ENCODE peak calls at places on chromosomes 7 and 10, in nine cellular contexts. Q, B, W, T, A, C, V, N and M are unnamed samples.

GRCh38 chr10:16520900-16521299 is 779 bp downstream of the C1QL3 start:
- DNase-seq in N (no peak), B (no peak), V (no peak), Q (peak), A (no peak), C (no peak), T (no peak), W (no peak), M (no peak)

GRCh38 chr10:68175954-68176353 is 56.0 kb downstream of the ATOH7 start:
- DNase-seq in V (no peak), T (no peak), N (no peak), A (no peak), B (no peak), W (no peak), Q (no peak), C (no peak), M (no peak)

GRCh38 chr10:5506751-5507648 is 7.6 kb upstream of the CALML5 start:
- DNase-seq in N (no peak), A (no peak), T (peak), B (no peak), W (no peak), Q (no peak), C (no peak), V (no peak), M (no peak)

GRCh38 chr7:76343294-76343930 is 15.4 kb downstream of the YWHAG start:
- DNase-seq in C (no peak), A (no peak), V (no peak), Q (no peak), N (no peak), T (no peak), W (no peak), B (no peak), M (no peak)

GRCh38 chr10:72059843-72060822 is 28.2 kb downstream of the SPOCK2 start:
- DNase-seq in Q (no peak), W (no peak), B (no peak), A (no peak), N (no peak), T (no peak), V (no peak), C (no peak), M (no peak)

GRCh38 chr7:138142583-138143201 is 66.4 kb downstream of the AKR1D1 start:
- DNase-seq in N (no peak), W (no peak), A (no peak), V (no peak), Q (no peak), C (no peak), T (no peak), B (no peak), M (no peak)

GRCh38 chr7:29593458-29593857 is 29.8 kb downstream of the PRR15 start:
- DNase-seq in W (no peak), V (no peak), C (no peak), B (no peak), T (no peak), N (no peak), Q (no peak), A (no peak), M (no peak)

GRCh38 chr7:29479606-29480200 is 83.9 kb upstream of the PRR15 start:
- DNase-seq in V (peak), N (no peak), C (no peak), W (no peak), B (peak), A (no peak), Q (no peak), T (no peak), M (no peak)

GRCh38 chr7:22663319-22663718 is 63.7 kb upstream of the IL6 start:
- DNase-seq in A (no peak), Q (no peak), C (no peak), W (no peak), V (no peak), N (peak), B (no peak), T (no peak), M (peak)

GRCh38 chr7:46058424-46058823 is 137.4 kb upstream of the IGFBP3 start:
- DNase-seq in T (no peak), A (no peak), C (no peak), V (no peak), Q (no peak), N (peak), B (no peak), W (no peak), M (no peak)

DNA sequence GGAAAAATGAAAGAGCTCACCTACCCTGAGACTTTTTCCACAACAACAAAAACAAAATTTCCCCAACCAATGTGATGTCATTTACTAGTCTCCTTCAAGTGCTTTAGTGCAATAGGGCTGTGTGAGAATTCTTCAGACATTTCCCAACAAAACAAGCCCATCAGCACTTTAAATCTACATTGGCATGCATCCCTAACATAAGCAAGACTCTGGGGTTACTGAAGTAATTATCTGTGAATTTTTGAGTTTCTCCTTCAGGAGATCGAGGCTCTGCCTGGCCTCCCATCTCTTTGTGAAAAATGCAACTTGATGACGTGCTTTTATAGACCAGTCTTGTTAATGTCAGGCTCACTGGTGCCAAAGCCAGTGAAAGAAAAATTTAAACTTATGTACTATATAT is 255.6 kb downstream of the GFRA1 start:
- DNase-seq in W (no peak), B (no peak), A (no peak), C (no peak), V (no peak), N (no peak), Q (no peak), T (no peak), M (no peak)
- TF ChIP-seq CTCF in W (no peak), B (no peak), A (no peak), C (no peak), V (no peak), N (no peak), Q (no peak), T (no peak), M (no peak)

DNA sequence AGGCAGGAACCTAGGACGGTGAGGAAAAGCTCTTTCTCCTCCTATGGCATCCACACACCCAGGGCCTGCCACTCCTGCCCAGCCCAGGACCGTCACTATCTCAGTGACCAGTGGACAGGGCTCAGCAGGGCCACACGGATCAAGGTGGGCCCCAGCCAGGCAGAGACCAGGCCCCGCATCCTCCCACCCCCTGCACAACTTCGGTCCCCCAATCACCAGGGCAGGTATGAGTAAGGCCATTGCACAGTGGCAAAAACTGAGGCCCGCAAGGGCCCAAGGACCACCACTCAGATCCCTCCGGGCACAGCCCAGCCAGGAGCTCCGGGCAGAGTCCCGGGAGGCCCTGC is 30.3 kb downstream of the OAT start:
- DNase-seq in A (no peak), N (no peak), B (no peak), T (no peak), V (no peak), Q (no peak), W (no peak), C (no peak), M (no peak)
- H3K4me3 ChIP-seq in A (peak), N (no peak), B (no peak), T (peak), V (peak), Q (no peak), W (peak), C (peak), M (no peak)

DNA sequence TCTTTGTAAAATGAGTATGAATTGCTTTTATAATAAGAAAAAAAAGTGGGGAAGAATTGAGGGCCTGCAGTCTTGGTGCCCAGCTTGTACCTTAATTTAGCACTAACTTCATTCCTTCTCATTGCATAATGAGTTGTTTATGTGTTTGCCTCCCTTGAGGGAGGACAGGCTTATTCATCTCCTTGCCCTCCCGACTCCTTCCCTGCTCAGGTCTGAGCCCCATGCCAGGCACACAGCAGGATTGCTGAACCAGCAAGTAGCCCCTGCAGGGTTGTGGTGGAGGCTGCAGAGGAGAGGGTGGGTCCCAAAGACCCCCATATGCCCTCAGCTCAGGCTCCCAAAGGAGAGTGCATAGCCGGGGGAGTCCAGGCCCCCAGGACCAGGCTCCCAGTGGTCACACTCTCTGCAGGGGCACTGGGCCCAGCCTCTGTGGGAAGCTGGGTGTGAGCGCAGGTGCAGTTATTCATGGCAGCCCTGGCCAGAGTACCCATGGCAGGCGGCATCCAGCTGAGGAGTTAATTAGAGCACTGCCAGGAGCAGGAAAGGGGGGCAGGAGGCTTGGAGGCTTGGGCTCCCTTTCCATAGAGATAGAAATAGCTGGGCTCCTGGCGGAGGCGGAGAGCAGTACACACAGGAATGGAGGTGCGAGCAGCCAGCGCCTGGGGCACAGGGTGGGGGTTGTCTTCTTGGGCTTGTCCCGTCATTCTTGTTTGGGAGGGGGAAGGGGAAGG is 28.2 kb upstream of the GOLGA7B start:
- DNase-seq in B (no peak), V (no peak), W (no peak), Q (no peak), N (no peak), C (no peak), A (no peak), T (peak), M (no peak)
- TF ChIP-seq CTCF in B (no peak), V (no peak), W (no peak), Q (no peak), N (no peak), C (no peak), A (no peak), T (peak), M (no peak)

GRCh38 chr10:86335257-86335656 is 31.3 kb downstream of the GRID1 start:
- DNase-seq in N (no peak), B (no peak), W (no peak), Q (no peak), T (no peak), C (no peak), V (no peak), A (no peak), M (no peak)
- H3K4me3 ChIP-seq in N (no peak), B (no peak), W (no peak), Q (no peak), T (no peak), C (no peak), V (no peak), A (no peak), M (no peak)

DNA sequence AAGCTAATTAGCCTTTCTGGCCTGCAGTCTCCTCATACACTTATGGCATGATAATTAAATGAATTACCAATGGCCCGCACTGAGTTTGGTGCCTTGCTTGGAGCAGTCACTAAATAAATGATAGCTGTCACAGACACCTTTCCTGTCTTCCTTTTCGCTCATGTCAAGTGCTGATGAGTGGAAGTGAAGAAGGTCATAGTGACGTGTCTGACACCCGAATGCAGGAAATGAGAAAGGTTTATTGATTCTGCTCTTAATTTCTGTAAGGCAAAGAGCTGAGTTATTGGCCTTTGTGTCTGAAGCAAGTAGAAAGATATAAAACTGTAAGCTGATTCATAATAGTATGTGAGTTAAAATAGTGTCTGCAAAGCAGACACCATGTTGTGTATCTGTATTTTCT is 13.2 kb upstream of the ESYT2 start:
- DNase-seq in N (no peak), W (no peak), A (no peak), Q (no peak), T (no peak), B (no peak), C (no peak), V (no peak), M (no peak)
- TF ChIP-seq CTCF in N (no peak), W (no peak), A (no peak), Q (no peak), T (no peak), B (no peak), C (no peak), V (no peak), M (no peak)

GRCh38 chr10:114316744-114317143 is 77.7 kb downstream of the VWA2 start:
- DNase-seq in A (no peak), C (no peak), Q (no peak), W (no peak), T (no peak), B (no peak), N (no peak), V (no peak), M (no peak)
- H3K4me3 ChIP-seq in A (no peak), C (no peak), Q (no peak), W (no peak), T (no peak), B (no peak), N (no peak), V (no peak), M (no peak)

GRCh38 chr7:820341-820740 is 11.9 kb upstream of the SUN1 start:
- DNase-seq in T (no peak), N (no peak), W (no peak), C (no peak), Q (no peak), B (no peak), V (no peak), A (no peak), M (no peak)

GRCh38 chr7:816751-817671 is 15.3 kb upstream of the SUN1 start:
- DNase-seq in N (peak), V (no peak), T (no peak), W (peak), C (peak), Q (no peak), B (no peak), A (peak), M (peak)

GRCh38 chr7:815284-816216 is 16.7 kb upstream of the SUN1 start:
- DNase-seq in V (no peak), T (no peak), A (peak), W (peak), Q (peak), N (peak), C (peak), B (no peak), M (no peak)

GRCh38 chr7:818031-818699 is 14.1 kb upstream of the SUN1 start:
- DNase-seq in N (peak), C (no peak), A (no peak), V (no peak), B (no peak), Q (no peak), T (no peak), W (peak), M (peak)

DNA sequence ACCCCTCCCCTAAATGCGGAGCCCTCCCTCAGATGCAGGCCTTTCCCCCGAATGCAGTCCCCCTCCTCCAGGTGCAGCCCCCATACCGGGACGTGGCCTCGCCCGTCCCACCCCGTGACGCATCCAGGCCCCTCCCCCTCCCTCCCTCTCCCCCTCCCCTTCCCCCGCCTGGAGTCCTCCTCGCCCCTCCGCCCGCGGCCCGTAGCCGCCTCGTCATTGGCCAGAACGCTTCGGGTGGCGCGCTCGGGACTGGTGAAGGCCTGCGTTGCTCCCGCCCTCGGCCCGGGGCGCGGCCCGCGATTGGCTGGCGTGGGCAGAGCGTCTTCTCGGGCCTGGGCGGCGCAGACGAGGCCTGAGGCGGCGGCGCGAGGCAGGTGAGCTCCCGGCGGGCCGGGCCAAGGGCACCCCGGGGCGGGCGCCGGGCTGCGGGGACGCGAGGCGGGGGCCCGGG is 16.0 kb upstream of the SUN1 start:
- DNase-seq in C (peak), N (peak), T (peak), Q (peak), A (peak), V (peak), B (peak), W (peak), M (peak)
- TF ChIP-seq CTCF in C (no peak), N (no peak), T (no peak), Q (no peak), A (no peak), V (no peak), B (no peak), W (no peak), M (no peak)

GRCh38 chr10:102504179-102504975 is 605 bp downstream of the SUFU start:
- DNase-seq in A (peak), N (peak), C (peak), B (peak), Q (peak), T (peak), V (peak), W (no peak), M (peak)

GRCh38 chr10:102503264-102504178 is at the start of gene SUFU:
- DNase-seq in B (peak), Q (peak), A (peak), C (peak), W (peak), V (peak), T (peak), N (peak), M (peak)

GRCh38 chr10:102504976-102505300 is 1.2 kb downstream of the SUFU start:
- DNase-seq in C (no peak), A (no peak), T (no peak), V (no peak), W (no peak), B (no peak), Q (no peak), N (no peak), M (no peak)

GRCh38 chr10:102507521-102507920 is 3.7 kb downstream of the SUFU start:
- DNase-seq in V (no peak), Q (no peak), A (no peak), T (no peak), W (no peak), N (no peak), C (no peak), B (no peak), M (no peak)

DNA sequence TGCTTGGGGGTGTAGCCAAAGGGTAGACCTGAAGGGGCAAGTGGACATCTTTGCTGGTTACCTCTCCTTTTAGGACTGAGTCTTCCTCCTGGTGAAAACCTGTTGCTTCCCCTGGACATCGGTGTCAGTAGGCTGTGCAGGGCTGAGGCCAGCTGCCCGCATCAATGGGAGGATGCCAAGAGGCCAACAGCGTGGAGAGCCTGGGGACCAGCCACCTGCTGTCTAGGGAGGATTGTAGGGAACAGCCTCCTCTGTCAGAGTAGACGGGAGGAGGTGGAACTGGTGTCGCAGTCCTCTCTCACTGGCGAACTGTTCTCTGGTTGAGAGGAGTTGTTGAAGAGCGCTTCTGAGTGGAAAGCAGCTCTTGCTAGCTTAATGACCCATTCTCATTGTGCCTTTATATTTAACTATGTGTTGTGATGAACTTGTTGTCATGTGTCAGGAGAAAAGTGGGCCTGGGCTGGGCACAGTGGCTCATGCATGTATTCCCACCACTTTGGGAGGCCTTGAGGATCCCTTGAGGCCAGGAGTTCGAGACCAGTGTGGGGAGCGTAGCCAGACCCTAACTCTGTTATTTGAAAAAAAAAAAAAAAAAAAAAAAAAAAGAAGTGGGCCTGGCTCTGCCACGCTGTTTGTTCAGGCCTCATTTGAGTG is 1.8 kb downstream of the SUFU start:
- DNase-seq in Q (peak), A (no peak), B (no peak), T (peak), W (no peak), C (no peak), N (no peak), V (no peak), M (no peak)
- H3K4me3 ChIP-seq in Q (no peak), A (peak), B (no peak), T (peak), W (no peak), C (peak), N (peak), V (peak), M (peak)

DNA sequence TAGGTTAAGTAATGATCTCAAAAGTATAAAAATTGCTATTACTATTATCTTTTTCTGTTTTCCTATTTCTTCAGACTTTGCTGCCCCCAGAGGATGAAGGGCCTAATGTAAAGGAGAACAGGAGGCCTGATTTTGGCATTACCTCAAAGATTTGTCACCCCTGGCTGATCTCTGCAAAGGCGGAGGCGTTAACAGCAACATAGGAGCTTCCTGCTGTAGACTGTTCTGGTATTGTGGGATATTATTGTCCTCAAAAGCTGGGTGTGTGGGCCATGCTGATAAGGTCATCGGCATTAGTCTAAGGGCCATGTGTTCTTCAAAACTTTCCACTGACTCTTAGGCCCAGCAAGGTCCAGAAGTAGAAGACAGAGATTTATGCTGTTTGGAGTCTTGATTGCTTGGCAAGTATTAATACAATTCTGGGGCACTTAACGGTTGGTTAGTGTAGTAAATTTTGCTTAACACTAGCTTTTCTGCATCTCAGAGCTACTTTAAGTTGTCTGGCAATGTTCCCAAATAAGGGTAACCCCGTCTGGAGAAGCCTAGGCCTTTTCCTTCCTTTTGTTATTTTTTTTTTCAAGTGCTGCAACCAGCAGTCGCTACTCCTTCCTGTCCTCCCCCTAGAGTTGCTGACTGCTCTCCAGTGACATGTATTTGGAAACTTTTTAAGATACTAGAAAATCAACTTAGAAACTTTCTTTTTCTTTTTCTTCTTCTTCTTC is 14.0 kb upstream of the ENTPD1 start:
- DNase-seq in V (peak), A (no peak), T (no peak), B (no peak), W (no peak), N (no peak), C (no peak), Q (no peak), M (peak)
- TF ChIP-seq CTCF in V (no peak), A (peak), T (no peak), B (no peak), W (no peak), N (no peak), C (no peak), Q (no peak), M (peak)

GRCh38 chr7:43727003-43727402 is 2.3 kb downstream of the COA1 start:
- DNase-seq in N (no peak), C (no peak), W (no peak), V (no peak), Q (no peak), A (no peak), B (no peak), T (no peak), M (no peak)
- H3K4me3 ChIP-seq in N (no peak), C (peak), W (no peak), V (no peak), Q (no peak), A (no peak), B (no peak), T (peak), M (no peak)